ENCODE peak calls at places on chromosomes 13 and 19, in ten cellular contexts. B is stimulated activated CD4-positive, alpha-beta T cell treated with anti-CD3 and anti-CD28 coated beads, Interleukin-4, amount 100 ng/mL, for 48 hours; Y is uterus; A is cardiac fibroblast; R is mucosa of gallbladder; D is AG04449; C is T follicular helper cell; M is Ammon's horn; K is NCI-H1436; F is GOT3. I is an unnamed sample.

GRCh38 chr13:85659493-85659892 is 139.7 kb downstream of the SLITRK6 start:
- DNase-seq in B (no peak), Y (no peak), A (peak; percentile 11), R (no peak), D (no peak), C (no peak), M (no peak), K (no peak), F (no peak), I (no peak)

GRCh38 chr19:46442808-46443450 is 14.2 kb upstream of the PNMA8C start:
- DNase-seq in B (no peak), Y (peak; percentile 59), A (peak; percentile 81), R (peak; percentile 29), D (peak; percentile 14), C (no peak), M (no peak), K (no peak), F (no peak), I (no peak)

GRCh38 chr13:110448677-110449076 is 112.8 kb downstream of the RAB20 start:
- DNase-seq in B (no peak), Y (peak; percentile 10), A (no peak), R (no peak), D (no peak), C (no peak), M (no peak), K (no peak), F (no peak), I (no peak)

GRCh38 chr13:40503966-40504591 is 162.4 kb downstream of the FOXO1 start:
- DNase-seq in B (no peak), Y (no peak), A (peak; percentile 88), R (peak; percentile 70), D (peak; percentile 77), C (no peak), M (peak; percentile 44), K (no peak), F (no peak), I (peak; percentile 59)

GRCh38 chr13:100573121-100573520 is 15.5 kb downstream of the GGACT start:
- DNase-seq in B (peak; percentile 60), Y (peak; percentile 25), A (peak; percentile 87), R (peak; percentile 69), D (peak; percentile 34), C (peak; percentile 63), M (peak; percentile 82), K (peak; percentile 77), F (no peak), I (peak; percentile 69)

GRCh38 chr13:97574926-97575325 is 141.0 kb downstream of the RAP2A start:
- DNase-seq in B (no peak), Y (no peak), A (peak; percentile 62), R (peak; percentile 21), D (no peak), C (no peak), M (peak; percentile 25), K (peak; percentile 24), F (no peak), I (no peak)

GRCh38 chr19:35042056-35042730 is 672 bp downstream of the HPN start:
- DNase-seq in B (no peak), Y (no peak), A (no peak), R (no peak), D (no peak), C (no peak), M (no peak), K (no peak), F (no peak), I (no peak)

GRCh38 chr19:1487576-1488281 is 2.4 kb downstream of the PCSK4 start:
- DNase-seq in B (no peak), Y (no peak), A (no peak), R (no peak), D (no peak), C (no peak), M (no peak), K (no peak), F (no peak), I (no peak)